ENCODE peak calls at places on chromosomes 12 and 14, in eight cellular contexts. B is cardiac fibroblast, Z is caudate nucleus, M is SJSA1, G is Kasumi-1, I is AG08396, J is HT-29, N is SW480. S is an unnamed sample.

GRCh38 chr12:18752280-18752920 is 14.5 kb downstream of the CAPZA3 start:
- DNase-seq in J (no peak), B (peak), N (no peak), I (peak), M (peak), Z (no peak), G (no peak), S (no peak)

GRCh38 chr12:4891866-4892265 is 17.8 kb upstream of the KCNA1 start:
- DNase-seq in M (no peak), B (no peak), N (no peak), J (no peak), I (no peak), G (no peak), Z (no peak), S (no peak)

GRCh38 chr12:53965251-53966069 is 7.5 kb upstream of the HOXC11 start:
- DNase-seq in M (peak), N (no peak), I (no peak), Z (no peak), B (no peak), G (no peak), J (no peak), S (no peak)

GRCh38 chr14:100140452-100141132 is 18.9 kb downstream of the DEGS2 start:
- DNase-seq in G (peak), J (peak), M (no peak), Z (no peak), N (no peak), B (peak), I (no peak), S (no peak)

GRCh38 chr14:100031506-100032281 is 33.5 kb upstream of the EVL start:
- DNase-seq in G (peak), N (peak), B (peak), Z (no peak), M (peak), J (peak), I (peak), S (peak)

GRCh38 chr14:85195872-85196477 is 334.0 kb upstream of the FLRT2 start:
- DNase-seq in B (peak), G (peak), I (peak), Z (no peak), M (peak), N (no peak), J (peak), S (no peak)

GRCh38 chr14:30681752-30682355 is 59.7 kb downstream of the SCFD1 start:
- DNase-seq in I (peak), N (peak), J (peak), Z (no peak), B (peak), M (no peak), G (peak), S (no peak)

GRCh38 chr12:94244165-94245133 is 96.1 kb downstream of the PLXNC1 start:
- DNase-seq in M (no peak), B (no peak), Z (no peak), J (no peak), G (peak), I (no peak), N (no peak), S (no peak)

GRCh38 chr14:27623782-27624181 is 1025.9 kb upstream of the NOVA1 start:
- DNase-seq in I (no peak), G (no peak), Z (no peak), J (no peak), M (no peak), B (no peak), N (no peak), S (no peak)